ENCODE peak calls at places on chromosomes 7 and 10, in five cellular contexts. N is WERI-Rb-1; P is choroid plexus epithelial cell; W is tibial nerve; Y is CD4-positive, alpha-beta T cell. R is an unnamed sample.

GRCh38 chr7:106775552-106775936 is 89.5 kb upstream of the PIK3CG start:
- DNase-seq in P (peak), Y (no peak), N (no peak), W (no peak), R (no peak)

GRCh38 chr10:84288151-84288550 is 40.2 kb upstream of the CCSER2 start:
- DNase-seq in Y (no peak), W (no peak), N (no peak), P (no peak), R (no peak)

GRCh38 chr10:77004917-77005564 is 632.6 kb downstream of the KCNMA1 start:
- DNase-seq in P (peak), N (peak), Y (no peak), W (peak), R (no peak)

GRCh38 chr10:68067029-68067428 is 8.1 kb downstream of the HERC4 start:
- DNase-seq in Y (no peak), P (peak), N (no peak), W (no peak), R (no peak)

GRCh38 chr10:110872145-110872983 is 636 bp downstream of the PDCD4 start:
- DNase-seq in Y (peak), N (peak), P (peak), W (peak), R (no peak)

GRCh38 chr7:5774790-5775189 is 6.7 kb downstream of the RNF216 start:
- DNase-seq in P (no peak), Y (no peak), N (no peak), W (no peak), R (no peak)

GRCh38 chr7:88243345-88243909 is 23.6 kb upstream of the SRI start:
- DNase-seq in N (peak), P (peak), W (peak), Y (no peak), R (no peak)

GRCh38 chr10:68106656-68107055 is 2.6 kb upstream of the MYPN start:
- DNase-seq in N (no peak), Y (no peak), P (peak), W (no peak), R (no peak)

GRCh38 chr7:30142710-30143109 is 7.9 kb downstream of the MTURN start:
- DNase-seq in P (peak), N (no peak), Y (no peak), W (no peak), R (no peak)

GRCh38 chr7:42269161-42269560 is 32.2 kb upstream of the GLI3 start:
- DNase-seq in W (no peak), N (no peak), Y (no peak), P (no peak), R (no peak)

GRCh38 chr10:88460601-88461000 is 122.5 kb downstream of the RNLS start:
- DNase-seq in P (peak), N (no peak), Y (no peak), W (no peak), R (no peak)

GRCh38 chr7:95527033-95527775 is 41.5 kb downstream of the ASB4 start:
- DNase-seq in N (peak), W (peak), P (peak), Y (no peak), R (peak)

GRCh38 chr10:112896273-112896672 is 53.8 kb upstream of the TCF7L2 start:
- DNase-seq in W (no peak), P (no peak), N (no peak), Y (no peak), R (no peak)

GRCh38 chr7:8117195-8117594 is 144.8 kb downstream of the ICA1 start:
- DNase-seq in N (no peak), Y (no peak), W (no peak), P (no peak), R (no peak)

GRCh38 chr7:85041599-85042216 is 145.1 kb downstream of the SEMA3D start:
- DNase-seq in N (peak), P (peak), W (peak), Y (no peak), R (no peak)
- TF ChIP-seq CTCF in N (peak), P (peak), W (peak), Y (no peak), R (peak)

GRCh38 chr7:4319280-4319679 is 362.8 kb upstream of the FOXK1 start:
- DNase-seq in Y (no peak), N (no peak), P (no peak), W (no peak), R (no peak)
- TF ChIP-seq CTCF in Y (no peak), N (no peak), P (no peak), W (no peak), R (no peak)

GRCh38 chr10:94076325-94076841 is 82.7 kb downstream of the PLCE1 start:
- DNase-seq in W (peak), P (peak), Y (no peak), N (no peak), R (no peak)
- TF ChIP-seq CTCF in W (peak), P (peak), Y (no peak), N (peak), R (peak)

DNA sequence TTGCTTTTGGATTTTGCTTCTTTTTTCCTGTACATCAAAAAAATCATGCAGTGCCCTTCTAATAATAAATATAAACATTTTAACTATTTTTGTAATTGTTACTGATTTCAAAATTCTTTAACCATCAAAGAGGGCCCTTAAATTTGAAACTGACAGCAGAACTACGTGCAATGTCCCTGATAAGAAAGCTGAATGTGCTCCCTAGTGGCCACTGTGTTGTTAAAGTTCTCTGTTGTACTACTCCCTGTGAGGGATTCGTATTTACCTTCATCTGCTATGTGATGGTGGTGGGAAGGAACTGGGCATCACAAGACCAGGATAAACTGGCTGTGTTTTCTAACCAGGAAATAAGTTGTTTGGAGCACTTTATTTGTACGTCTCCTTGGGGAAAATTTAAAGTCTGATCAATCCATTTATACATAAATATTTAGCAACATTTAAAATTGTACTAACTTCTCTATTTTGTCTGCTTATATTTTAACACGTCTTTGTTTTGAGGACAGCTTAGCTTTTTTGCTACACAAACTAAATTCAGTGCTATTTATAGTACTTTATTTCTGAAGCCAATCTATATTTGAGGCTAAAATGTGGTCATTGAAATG is 322.4 kb downstream of the HGF start:
- DNase-seq in Y (no peak), W (peak), N (peak), P (peak), R (no peak)
- TF ChIP-seq CTCF in Y (no peak), W (peak), N (peak), P (peak), R (peak)

GRCh38 chr10:122981066-122981464 is 864 bp downstream of the PSTK start:
- DNase-seq in W (no peak), N (no peak), Y (no peak), P (peak), R (no peak)
- TF ChIP-seq CTCF in W (peak), N (peak), Y (no peak), P (peak), R (peak)

GRCh38 chr7:3159039-3159438 is 115.4 kb upstream of the CARD11 start:
- DNase-seq in W (no peak), N (no peak), P (no peak), Y (no peak), R (no peak)
- TF ChIP-seq CTCF in W (no peak), N (no peak), P (no peak), Y (no peak), R (no peak)

GRCh38 chr10:117449636-117450035 is 74.4 kb upstream of the PDZD8 start:
- DNase-seq in Y (no peak), P (peak), N (no peak), W (no peak), R (no peak)
- TF ChIP-seq CTCF in Y (no peak), P (peak), N (peak), W (no peak), R (peak)

DNA sequence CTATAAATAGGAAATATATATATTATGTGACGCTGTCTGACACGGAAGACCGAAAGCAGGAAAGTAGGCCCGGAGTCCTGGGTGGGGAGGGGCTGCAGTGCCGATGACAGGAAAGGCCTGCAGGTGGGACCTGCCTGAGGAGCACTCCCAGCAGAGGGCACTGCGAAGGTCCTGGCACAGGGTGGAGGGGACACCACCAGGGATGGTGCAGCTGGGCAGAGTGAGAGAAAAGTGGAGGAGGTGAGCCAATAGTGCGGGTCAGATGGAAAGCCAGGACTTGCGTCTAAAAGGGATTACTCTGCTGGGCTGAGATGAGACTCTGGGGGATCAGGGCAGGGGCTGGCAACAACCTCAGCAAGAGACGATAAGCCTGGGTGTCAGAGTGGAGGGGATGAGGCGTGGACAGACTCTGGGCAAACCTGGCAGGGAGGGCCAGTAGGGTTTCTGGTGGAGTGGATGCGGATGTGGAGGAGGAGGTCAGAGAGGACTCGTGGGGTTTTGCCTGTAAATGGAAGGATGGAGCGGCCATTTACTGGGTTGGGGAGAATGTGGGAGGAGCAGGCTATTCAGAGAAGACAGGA is 118.2 kb upstream of the ZNF746 start:
- DNase-seq in W (no peak), P (no peak), N (peak), Y (no peak), R (no peak)
- TF ChIP-seq CTCF in W (no peak), P (peak), N (peak), Y (no peak), R (no peak)

R was measured in D721Med.